ENCODE peak calls at places on chromosomes 1 and 21, in seven cellular contexts. F, T, K, L, N, Z and I are unnamed samples. For H3K4me1, the result is how much of the 10 kb centered on the place peaks cover.

GRCh38 chr1:152533327-152533938 is 19.2 kb downstream of the CRCT1 start:
- DNase-seq in F (no peak), T (no peak), K (peak), L (peak), N (peak), Z (peak), I (no peak)

GRCh38 chr1:212749924-212750535 is 41.5 kb downstream of the NSL1 start:
- DNase-seq in F (peak), T (no peak), K (no peak), L (peak), N (no peak), Z (peak), I (no peak)

GRCh38 chr1:193654951-193655705 is 468.7 kb upstream of the B3GALT2 start:
- DNase-seq in F (peak), T (no peak), K (no peak), L (no peak), N (no peak), Z (peak), I (no peak)

GRCh38 chr1:166166701-166167394 is at the start of gene FAM78B:
- DNase-seq in F (peak), T (peak), K (peak), L (no peak), N (peak), Z (peak), I (no peak)

GRCh38 chr1:247448107-247448778 is 9.7 kb downstream of the OR2B11 start:
- DNase-seq in F (peak), T (no peak), K (peak), L (peak), N (peak), Z (peak), I (no peak)

GRCh38 chr1:59230622-59231021 is 66.3 kb upstream of the FGGY start:
- DNase-seq in F (peak), T (no peak), K (no peak), L (no peak), N (no peak), Z (no peak), I (no peak)

GRCh38 chr1:100584761-100585745 is 47.1 kb downstream of the GPR88 start:
- DNase-seq in F (peak), T (no peak), K (no peak), L (no peak), N (no peak), Z (no peak), I (no peak)

GRCh38 chr1:78231894-78232293 is 186.1 kb downstream of the GIPC2 start:
- DNase-seq in F (no peak), T (no peak), K (no peak), L (no peak), N (no peak), Z (no peak), I (no peak)

GRCh38 chr1:9890224-9890731 is 19.8 kb downstream of the CTNNBIP1 start:
- DNase-seq in F (peak), T (no peak), K (no peak), L (no peak), N (no peak), Z (peak), I (no peak)

GRCh38 chr1:245771521-245772281 is 616.9 kb downstream of the KIF26B start:
- DNase-seq in F (peak), T (no peak), K (no peak), L (no peak), N (no peak), Z (peak), I (no peak)

GRCh38 chr1:27099904-27100796 is 54.8 kb downstream of the SLC9A1 start:
- DNase-seq in F (no peak), T (peak), K (no peak), L (no peak), N (peak), Z (no peak), I (no peak)

GRCh38 chr1:226679853-226680516 is 59.1 kb downstream of the ITPKB start:
- DNase-seq in F (peak), T (peak), K (peak), L (no peak), N (peak), Z (no peak), I (no peak)

GRCh38 chr1:181141431-181141910 is 53.0 kb downstream of the IER5 start:
- DNase-seq in F (peak), T (no peak), K (peak), L (peak), N (no peak), Z (peak), I (peak)

DNA sequence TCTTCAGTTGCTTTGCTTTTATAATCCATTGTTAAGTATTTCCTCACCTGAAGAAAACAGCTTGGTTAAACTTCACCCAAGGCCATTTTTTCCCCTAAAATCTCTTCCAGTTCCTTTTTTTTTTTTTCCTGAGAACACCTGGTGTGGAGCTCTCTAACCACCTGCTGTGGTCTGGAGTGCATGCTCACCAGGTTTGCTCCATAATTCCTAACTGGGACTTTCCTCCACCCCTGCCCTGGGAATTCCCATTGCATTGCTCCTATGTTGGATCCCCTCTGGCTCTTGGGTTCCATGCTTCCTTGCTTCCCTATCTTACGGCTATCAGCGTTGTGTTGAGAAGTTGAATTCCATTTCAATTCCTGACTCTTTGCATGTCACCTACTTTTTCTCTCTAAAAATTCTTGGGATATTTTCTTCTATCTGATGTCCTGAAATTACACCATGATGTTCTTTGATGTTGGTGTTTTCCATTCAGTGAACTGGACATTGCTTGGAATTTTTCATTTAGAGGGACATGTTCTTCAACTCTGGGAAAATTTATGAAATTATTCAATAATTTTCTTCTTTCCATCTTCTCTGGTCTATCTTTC is 19.6 kb upstream of the DYRK1A start:
- DNase-seq in F (no peak), T (no peak), K (no peak), L (no peak), N (no peak), Z (no peak), I (no peak)
- H3K27ac ChIP-seq in F (no peak), T (no peak), K (no peak), L (no peak), N (no peak), Z (no peak), I (no peak)

GRCh38 chr1:222791006-222791710 is 23.7 kb upstream of the DISP1 start:
- DNase-seq in F (peak), T (no peak), K (no peak), L (no peak), N (no peak), Z (no peak), I (no peak)
- H3K4me1 ChIP-seq in F (under half), T (under half), K (under half), L (under half), N (under half), Z (under half), I (under half)

GRCh38 chr1:205927247-205927646 is 16.0 kb downstream of the SLC26A9 start:
- DNase-seq in F (no peak), T (no peak), K (no peak), L (no peak), N (no peak), Z (no peak), I (no peak)

GRCh38 chr1:205930698-205931330 is 12.4 kb downstream of the SLC26A9 start:
- DNase-seq in F (no peak), T (no peak), K (no peak), L (no peak), N (no peak), Z (no peak), I (no peak)

GRCh38 chr1:205928256-205928655 is 15.0 kb downstream of the SLC26A9 start:
- DNase-seq in F (no peak), T (no peak), K (no peak), L (no peak), N (no peak), Z (no peak), I (no peak)

GRCh38 chr1:205927676-205928075 is 15.6 kb downstream of the SLC26A9 start:
- DNase-seq in F (no peak), T (no peak), K (no peak), L (no peak), N (no peak), Z (no peak), I (no peak)

GRCh38 chr1:205929812-205930577 is 13.3 kb downstream of the SLC26A9 start:
- DNase-seq in F (no peak), T (no peak), K (no peak), L (no peak), N (no peak), Z (no peak), I (no peak)
- H3K4me3 ChIP-seq in F (no peak), T (no peak), K (no peak), L (no peak), N (no peak), Z (no peak), I (no peak)

DNA sequence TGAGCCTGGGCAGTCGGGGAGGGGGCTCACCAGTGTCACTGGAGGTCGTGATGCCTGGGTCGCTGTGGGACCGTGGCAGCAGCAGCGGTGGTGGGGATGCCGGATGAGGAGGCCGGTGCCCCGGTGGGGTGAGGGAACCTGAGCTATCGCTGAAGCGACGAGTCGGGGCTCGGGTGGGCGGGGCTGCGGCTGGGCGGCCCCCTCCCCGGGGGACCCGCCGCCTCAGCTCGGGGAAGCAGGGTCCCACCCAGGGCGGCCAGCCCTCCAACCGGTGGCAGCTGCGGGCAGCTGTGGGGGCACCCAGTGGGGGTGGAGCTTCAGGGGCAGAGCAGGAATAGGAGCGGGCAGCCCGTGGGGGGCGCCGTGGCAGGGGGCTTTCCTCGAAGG is 5.0 kb downstream of the ENTREP3 start:
- DNase-seq in F (no peak), T (no peak), K (no peak), L (no peak), N (no peak), Z (no peak), I (no peak)
- H3K27ac ChIP-seq in F (no peak), T (peak), K (no peak), L (no peak), N (no peak), Z (no peak), I (no peak)

GRCh38 chr1:44634790-44635189 is 39.5 kb downstream of the TMEM53 start:
- DNase-seq in F (no peak), T (no peak), K (no peak), L (no peak), N (no peak), Z (no peak), I (no peak)
- H3K4me1 ChIP-seq in F (under half), T (under half), K (under half), L (under half), N (under half), Z (under half), I (under half)

GRCh38 chr1:35557611-35558373 is at the start of gene NCDN:
- DNase-seq in F (peak), T (peak), K (peak), L (peak), N (peak), Z (peak), I (peak)

GRCh38 chr1:35557118-35557610 is at the start of gene KIAA0319L:
- DNase-seq in F (peak), T (peak), K (no peak), L (peak), N (peak), Z (peak), I (peak)

GRCh38 chr1:35555212-35555584 is 2.0 kb downstream of the KIAA0319L start:
- DNase-seq in F (peak), T (no peak), K (no peak), L (no peak), N (no peak), Z (no peak), I (no peak)

GRCh38 chr1:35555601-35556477 is 1.4 kb downstream of the KIAA0319L start:
- DNase-seq in F (peak), T (no peak), K (no peak), L (no peak), N (no peak), Z (peak), I (no peak)

GRCh38 chr1:35556494-35557117 is 597 bp downstream of the KIAA0319L start:
- DNase-seq in F (no peak), T (no peak), K (no peak), L (no peak), N (peak), Z (no peak), I (no peak)
- H3K4me3 ChIP-seq in F (peak), T (peak), K (peak), L (peak), N (peak), Z (peak), I (peak)

DNA sequence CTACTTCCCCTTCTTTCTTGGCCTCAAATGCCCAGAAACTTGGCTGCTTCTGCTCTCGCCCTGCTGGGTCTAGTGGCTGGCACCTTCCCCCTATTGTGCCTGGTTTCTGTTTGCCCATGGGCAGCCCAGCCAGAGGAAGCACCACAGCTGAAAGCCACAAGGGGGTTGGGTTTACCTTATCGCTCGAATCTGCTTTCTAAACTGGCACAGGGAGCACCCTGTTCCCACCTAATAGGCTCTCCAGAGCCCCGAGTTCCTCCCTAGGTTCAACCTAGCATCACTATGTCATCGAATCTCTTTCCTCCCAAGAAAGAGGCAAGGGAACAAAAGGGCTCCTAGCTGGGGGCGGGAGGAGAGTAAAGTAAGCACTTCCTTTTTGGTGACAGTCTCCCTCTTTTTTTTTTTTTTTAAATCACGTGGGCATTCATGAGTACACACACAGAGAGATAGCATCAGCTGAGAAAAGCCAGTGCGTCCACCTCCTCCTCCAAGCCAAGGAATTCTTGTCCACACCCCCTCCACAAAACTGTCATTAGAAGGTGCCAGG is 72.8 kb downstream of the PLEKHA6 start:
- DNase-seq in F (no peak), T (no peak), K (peak), L (no peak), N (peak), Z (peak), I (no peak)
- H3K27ac ChIP-seq in F (no peak), T (peak), K (peak), L (no peak), N (no peak), Z (peak), I (no peak)